ENCODE peak calls at places on chromosomes 1 and 21, in six cellular contexts. P, E, A, U, T and O are unnamed samples.

GRCh38 chr1:244207042-244207934 is 156.2 kb downstream of the ZBTB18 start:
- DNase-seq in A (peak), U (no peak), E (no peak), P (no peak), T (no peak), O (no peak)

GRCh38 chr21:41559658-41560599 is 52.0 kb upstream of the TMPRSS2 start:
- DNase-seq in A (peak), P (no peak), E (no peak), U (no peak), T (no peak), O (no peak)

GRCh38 chr1:201009967-201010645 is 13.4 kb downstream of the KIF21B start:
- DNase-seq in T (no peak), U (no peak), E (no peak), P (no peak), A (no peak), O (no peak)

GRCh38 chr21:37647781-37648180 is 268.5 kb downstream of the KCNJ6 start:
- DNase-seq in T (no peak), P (no peak), A (no peak), U (no peak), E (no peak), O (no peak)

GRCh38 chr1:27529638-27530018 is 39.7 kb upstream of the WASF2 start:
- DNase-seq in U (no peak), T (no peak), A (no peak), P (no peak), E (no peak), O (no peak)

GRCh38 chr1:4178501-4178900 is 278.4 kb upstream of the C1orf174 start:
- DNase-seq in T (no peak), E (no peak), U (peak), A (no peak), P (no peak), O (no peak)

GRCh38 chr1:32186077-32186476 is 6.6 kb downstream of the TXLNA start:
- DNase-seq in T (no peak), A (no peak), U (peak), E (no peak), P (no peak), O (no peak)

GRCh38 chr1:21268281-21269239 is 21.7 kb downstream of the ECE1 start:
- DNase-seq in T (no peak), A (no peak), U (no peak), E (no peak), P (no peak), O (peak)

GRCh38 chr1:220825819-220826551 is 39.3 kb downstream of the MTARC1 start:
- DNase-seq in P (no peak), T (no peak), U (no peak), E (no peak), A (no peak), O (no peak)

GRCh38 chr1:246689409-246689997 is 34.7 kb upstream of the SCCPDH start:
- DNase-seq in A (peak), U (peak), P (peak), E (peak), T (peak), O (peak)

DNA sequence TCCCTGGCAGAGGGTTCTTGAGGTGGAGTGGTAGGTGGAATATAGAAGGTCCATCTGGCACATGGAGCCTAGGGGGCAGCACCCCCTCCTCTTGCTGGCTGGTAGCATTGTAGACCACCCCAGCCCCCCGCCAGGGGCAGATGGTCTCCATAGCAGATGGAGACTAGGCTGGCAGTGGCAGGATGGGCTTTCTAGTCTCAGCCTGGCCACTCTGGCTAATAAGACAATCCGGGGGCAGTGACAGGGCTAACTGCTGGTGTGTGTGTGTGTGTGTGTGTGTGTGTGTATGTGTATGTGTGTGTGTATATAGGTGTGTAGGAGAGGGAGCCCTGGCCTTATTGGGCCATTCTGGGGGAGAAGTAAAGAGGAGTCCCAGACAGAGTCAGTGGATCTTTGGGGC is 16.1 kb downstream of the UTP11 start:
- DNase-seq in A (no peak), U (no peak), E (no peak), P (no peak), T (no peak), O (no peak)
- TF ChIP-seq CTCF in A (no peak), U (peak), E (no peak), P (no peak), T (no peak), O (peak)

GRCh38 chr1:163412216-163412615 is 90.5 kb downstream of the NUF2 start:
- DNase-seq in E (no peak), A (no peak), T (no peak), P (no peak), U (no peak), O (no peak)
- TF ChIP-seq CTCF in E (no peak), A (no peak), T (no peak), P (no peak), U (no peak), O (no peak)

DNA sequence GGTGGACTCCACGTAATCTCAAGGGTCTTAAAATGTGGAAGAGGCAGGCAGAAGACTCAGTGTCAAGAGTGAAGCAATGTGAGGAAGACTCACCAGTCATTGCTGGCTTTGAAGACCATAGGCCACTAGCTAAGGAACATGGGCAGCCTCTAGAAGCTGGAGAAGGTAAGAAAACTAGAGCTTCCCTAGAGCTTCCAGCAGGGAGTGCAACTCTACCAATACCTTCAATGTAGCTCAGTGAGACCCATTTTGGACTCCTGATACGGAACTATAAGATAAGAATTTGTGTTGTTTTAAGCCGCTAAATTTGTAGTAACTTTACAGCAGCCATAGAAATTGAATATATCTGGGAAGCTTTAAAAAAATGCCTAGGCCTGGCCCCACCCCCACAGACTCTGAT is 18.9 kb downstream of the METTL13 start:
- DNase-seq in T (no peak), E (no peak), U (no peak), P (no peak), A (no peak), O (no peak)
- TF ChIP-seq CTCF in T (no peak), E (no peak), U (no peak), P (no peak), A (no peak), O (no peak)

GRCh38 chr1:216034506-216034905 is 388.7 kb downstream of the USH2A start:
- DNase-seq in T (peak), U (no peak), P (no peak), E (no peak), A (no peak), O (peak)
- TF ChIP-seq CTCF in T (peak), U (peak), P (no peak), E (no peak), A (no peak), O (no peak)

GRCh38 chr1:217660353-217661062 is 29.4 kb downstream of the SPATA17 start:
- DNase-seq in E (no peak), T (no peak), P (no peak), U (peak), A (peak), O (no peak)
- TF ChIP-seq CTCF in E (no peak), T (peak), P (no peak), U (peak), A (peak), O (no peak)

GRCh38 chr1:192979542-192979941 is 79.6 kb downstream of the UCHL5 start:
- DNase-seq in U (no peak), E (no peak), A (peak), P (no peak), T (no peak), O (peak)

GRCh38 chr1:192980856-192981255 is 78.3 kb downstream of the UCHL5 start:
- DNase-seq in A (no peak), P (no peak), U (no peak), E (no peak), T (no peak), O (no peak)

GRCh38 chr1:192984058-192984457 is 75.1 kb downstream of the UCHL5 start:
- DNase-seq in T (no peak), U (no peak), P (no peak), E (no peak), A (no peak), O (no peak)

GRCh38 chr1:192986110-192986747 is 72.9 kb downstream of the UCHL5 start:
- DNase-seq in A (no peak), T (no peak), P (no peak), U (no peak), E (no peak), O (no peak)

DNA sequence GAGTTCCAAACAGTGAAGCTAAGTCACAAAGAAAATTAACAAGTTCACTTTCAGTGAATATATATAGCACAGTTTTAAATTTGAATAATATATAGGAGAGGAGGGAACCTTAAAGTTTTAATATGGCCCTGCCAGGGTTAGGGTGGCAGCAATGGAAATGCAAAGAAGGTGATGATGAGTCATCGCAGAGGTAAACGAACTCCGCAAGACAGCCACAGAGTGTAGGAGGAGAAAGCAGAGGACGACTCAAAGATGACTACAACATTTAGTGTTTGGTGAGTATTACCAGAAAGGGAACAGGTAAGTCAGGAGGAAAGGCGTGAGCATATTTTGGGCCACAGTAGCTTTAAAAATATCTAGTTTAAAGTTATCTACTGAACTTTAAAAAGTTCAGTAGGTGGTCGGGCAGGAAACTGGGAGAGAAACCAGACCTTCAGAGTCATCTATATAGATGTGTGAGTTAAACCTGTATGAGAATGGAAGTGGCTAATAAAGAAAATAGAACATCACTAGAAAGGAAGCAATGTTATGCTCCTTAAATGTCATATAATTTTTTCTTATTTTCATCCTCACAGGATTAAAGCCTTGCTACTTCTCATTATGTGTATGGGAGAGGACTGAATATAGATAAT is 75.7 kb downstream of the UCHL5 start:
- DNase-seq in A (no peak), T (no peak), E (no peak), U (no peak), P (no peak), O (no peak)
- TF ChIP-seq CTCF in A (no peak), T (no peak), E (no peak), U (no peak), P (no peak), O (no peak)

GRCh38 chr1:150532860-150533259 is 16.3 kb upstream of the ADAMTSL4 start:
- DNase-seq in U (no peak), E (no peak), T (no peak), A (no peak), P (no peak), O (no peak)
- TF ChIP-seq CTCF in U (peak), E (peak), T (no peak), A (no peak), P (no peak), O (no peak)

DNA sequence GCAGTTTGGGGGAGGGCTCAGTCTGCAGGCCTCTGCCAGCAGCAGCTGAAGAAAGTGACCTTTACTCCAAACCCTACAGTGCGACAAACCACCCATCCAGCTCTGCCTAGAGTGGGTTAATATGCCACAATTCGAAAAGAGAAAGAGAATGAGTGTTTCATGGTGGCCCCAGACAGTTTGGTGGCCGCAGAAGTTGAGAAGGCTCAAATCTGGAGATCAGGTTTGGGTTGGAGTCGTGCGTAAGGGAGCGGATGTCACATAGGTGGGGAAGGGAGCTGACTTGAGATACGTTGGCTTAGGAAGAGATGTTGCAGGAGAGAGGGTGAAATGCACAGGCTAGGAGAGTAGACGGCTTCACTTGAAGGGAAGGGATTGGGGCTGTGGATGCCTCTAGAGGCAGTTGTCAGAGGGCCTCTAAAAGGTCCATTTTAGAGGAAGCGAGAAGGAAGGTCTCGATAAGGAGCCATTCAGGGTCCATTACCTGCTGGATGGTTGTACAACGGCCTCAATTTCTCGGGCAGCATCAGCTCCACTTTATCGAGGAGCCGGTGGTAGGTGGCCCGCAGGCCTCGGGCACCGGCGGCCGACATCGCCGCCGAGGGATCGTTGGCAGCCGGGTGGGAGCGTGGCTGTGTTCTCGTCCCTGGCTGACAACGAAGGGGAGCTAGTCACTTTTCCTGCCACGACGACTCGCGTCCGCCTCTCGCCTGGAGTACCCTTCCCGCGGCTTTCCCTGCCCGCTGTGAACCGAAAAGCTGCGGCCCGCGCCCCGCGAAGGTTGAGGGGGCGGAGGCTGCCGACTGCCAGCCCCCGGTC is 1.0 kb upstream of the DCAF6 start:
- DNase-seq in U (peak), A (peak), E (peak), T (no peak), P (peak), O (peak)
- TF ChIP-seq CTCF in U (peak), A (peak), E (no peak), T (no peak), P (no peak), O (no peak)